ENCODE peak calls at places on chromosomes 3 and 15, in eight cellular contexts. G is GM12865; T is brain microvascular endothelial cell; L is CD8-positive, alpha-beta T cell; P is fibroblast of the aortic adventitia; A is lower leg skin; H is adipocyte; O is cardiac muscle cell. M is an unnamed sample.
A peak's percentile ranks its signal among the peaks of the same experiment; 100 is the strongest.

GRCh38 chr3:24012589-24013257 is 67.6 kb downstream of the NR1D2 start:
- DNase-seq in G (peak; percentile 26), T (no peak), L (no peak), P (no peak), A (no peak), H (no peak), O (no peak), M (no peak)

GRCh38 chr3:196970547-196971093 is 2.0 kb upstream of the PIGZ start:
- DNase-seq in G (no peak), T (no peak), L (no peak), P (no peak), A (no peak), H (no peak), O (no peak), M (no peak)

GRCh38 chr15:65981837-65982696 is 112.8 kb downstream of the RAB11A start:
- DNase-seq in G (peak; percentile 41), T (no peak), L (peak; percentile 70), P (no peak), A (no peak), H (no peak), O (peak; percentile 65), M (no peak)

GRCh38 chr3:127275287-127275781 is 12.5 kb downstream of the PRR20G start:
- DNase-seq in G (no peak), T (no peak), L (no peak), P (peak; percentile 47), A (no peak), H (peak; percentile 48), O (no peak), M (peak; percentile 81)

GRCh38 chr3:152235709-152236298 is 32.9 kb upstream of the MBNL1 start:
- DNase-seq in G (no peak), T (peak; percentile 35), L (no peak), P (peak; percentile 63), A (no peak), H (peak; percentile 39), O (no peak), M (peak; percentile 57)

GRCh38 chr3:174855002-174855401 is 4.1 kb upstream of the NAALADL2 start:
- DNase-seq in G (no peak), T (no peak), L (no peak), P (no peak), A (no peak), H (no peak), O (no peak), M (no peak)

GRCh38 chr3:108450444-108450843 is 60.0 kb downstream of the MYH15 start:
- DNase-seq in G (no peak), T (no peak), L (no peak), P (no peak), A (no peak), H (no peak), O (no peak), M (no peak)

GRCh38 chr3:124984754-124985153 is 50.2 kb upstream of the MUC13 start:
- DNase-seq in G (no peak), T (no peak), L (no peak), P (no peak), A (no peak), H (no peak), O (no peak), M (no peak)

GRCh38 chr3:52181543-52181942 is 16.4 kb upstream of the ALAS1 start:
- DNase-seq in G (no peak), T (no peak), L (no peak), P (peak; percentile 72), A (no peak), H (peak; percentile 53), O (no peak), M (peak; percentile 65)

GRCh38 chr15:74129411-74130088 is 836 bp upstream of the ISLR2 start:
- DNase-seq in G (no peak), T (no peak), L (no peak), P (no peak), A (no peak), H (peak; percentile 43), O (no peak), M (no peak)
- H3K4me3 ChIP-seq in G (no peak overlapping the region), T (peak overlapping the region; percentile 5), L (no peak overlapping the region), P (peak overlapping the region; percentile 41), A (no peak overlapping the region), H (peak overlapping the region; percentile 50), O (no peak overlapping the region), M (peak overlapping the region; percentile 12)

DNA sequence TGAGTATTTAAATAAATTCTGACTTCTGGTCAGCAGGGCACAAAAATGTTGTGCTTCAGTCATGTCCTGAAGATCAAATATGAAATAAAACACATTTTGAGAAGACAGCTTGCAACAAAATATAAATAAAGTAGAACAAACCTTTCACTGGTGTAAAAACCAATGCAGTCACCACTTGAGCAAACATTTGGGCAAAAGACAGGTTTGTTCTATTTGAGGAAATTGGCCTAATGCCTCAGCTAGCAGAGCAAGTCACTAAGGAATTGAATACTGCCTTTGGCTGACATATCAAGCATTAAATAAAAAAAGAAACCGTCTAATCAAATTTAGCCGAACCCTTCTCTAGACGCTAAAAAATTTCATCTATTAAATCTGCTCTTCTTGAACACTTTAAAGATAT is 475.4 kb upstream of the CNTN3 start:
- DNase-seq in G (no peak), T (no peak), L (no peak), P (no peak), A (no peak), H (no peak), O (no peak), M (no peak)
- H3K4me3 ChIP-seq in G (no peak overlapping the region), T (no peak overlapping the region), L (no peak overlapping the region), P (no peak overlapping the region), A (no peak overlapping the region), H (no peak overlapping the region), O (no peak overlapping the region), M (no peak overlapping the region)

GRCh38 chr3:8767667-8768363 is 1.6 kb downstream of the OXTR start:
- DNase-seq in G (peak; percentile 83), T (no peak), L (no peak), P (no peak), A (no peak), H (peak; percentile 46), O (peak; percentile 42), M (no peak)

GRCh38 chr3:8766148-8766547 is 3.3 kb downstream of the OXTR start:
- DNase-seq in G (no peak), T (no peak), L (no peak), P (no peak), A (no peak), H (no peak), O (no peak), M (no peak)

GRCh38 chr3:8767181-8767666 is 2.2 kb downstream of the OXTR start:
- DNase-seq in G (no peak), T (no peak), L (no peak), P (no peak), A (no peak), H (no peak), O (no peak), M (no peak)

GRCh38 chr3:8769088-8769822 is at the start of gene OXTR:
- DNase-seq in G (peak; percentile 82), T (peak; percentile 79), L (peak; percentile 29), P (peak; percentile 79), A (no peak), H (peak; percentile 93), O (peak; percentile 87), M (peak; percentile 88)

DNA sequence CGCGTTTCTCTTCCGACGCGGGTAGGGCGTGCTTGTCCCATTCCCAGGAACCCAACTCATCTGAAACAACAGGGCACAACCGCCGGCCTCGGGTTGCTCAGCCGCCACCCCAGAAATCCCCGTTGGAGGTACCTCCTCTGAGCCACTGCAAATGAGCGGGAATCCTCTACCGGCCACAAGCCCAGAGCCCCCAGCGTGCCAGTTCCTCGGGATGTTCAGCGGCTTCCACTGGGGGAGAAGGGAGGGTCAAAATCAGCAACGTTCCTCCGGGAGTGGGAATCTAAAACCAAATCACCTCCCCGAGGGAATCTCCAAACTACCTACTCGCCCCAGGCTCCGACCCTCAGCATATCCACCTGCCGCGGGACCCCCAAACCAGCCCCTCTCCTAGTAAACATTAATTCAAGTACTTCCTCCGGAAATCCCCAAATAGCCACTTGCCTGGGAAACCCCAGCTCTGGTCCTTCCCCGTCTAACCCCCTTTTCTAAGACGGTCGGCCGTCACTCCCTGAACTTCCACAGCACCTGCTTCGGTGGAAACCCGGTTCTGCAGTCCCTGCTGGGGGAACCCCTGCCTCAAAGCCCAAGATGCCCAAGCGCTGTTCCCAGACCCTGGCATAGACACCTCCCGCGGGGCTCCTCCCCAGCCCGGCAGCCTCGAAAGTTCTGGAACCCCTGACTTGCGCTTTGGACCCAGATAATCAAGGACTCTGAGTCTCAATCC is 887 bp downstream of the OXTR start:
- DNase-seq in G (peak; percentile 80), T (no peak), L (no peak), P (no peak), A (no peak), H (peak; percentile 38), O (no peak), M (no peak)
- H3K4me3 ChIP-seq in G (peak overlapping the region; percentile 61), T (peak overlapping the region; percentile 60), L (no peak overlapping the region), P (peak overlapping the region; percentile 72), A (no peak overlapping the region), H (peak overlapping the region; percentile 81), O (peak overlapping the region; percentile 29), M (peak overlapping the region; percentile 89)

DNA sequence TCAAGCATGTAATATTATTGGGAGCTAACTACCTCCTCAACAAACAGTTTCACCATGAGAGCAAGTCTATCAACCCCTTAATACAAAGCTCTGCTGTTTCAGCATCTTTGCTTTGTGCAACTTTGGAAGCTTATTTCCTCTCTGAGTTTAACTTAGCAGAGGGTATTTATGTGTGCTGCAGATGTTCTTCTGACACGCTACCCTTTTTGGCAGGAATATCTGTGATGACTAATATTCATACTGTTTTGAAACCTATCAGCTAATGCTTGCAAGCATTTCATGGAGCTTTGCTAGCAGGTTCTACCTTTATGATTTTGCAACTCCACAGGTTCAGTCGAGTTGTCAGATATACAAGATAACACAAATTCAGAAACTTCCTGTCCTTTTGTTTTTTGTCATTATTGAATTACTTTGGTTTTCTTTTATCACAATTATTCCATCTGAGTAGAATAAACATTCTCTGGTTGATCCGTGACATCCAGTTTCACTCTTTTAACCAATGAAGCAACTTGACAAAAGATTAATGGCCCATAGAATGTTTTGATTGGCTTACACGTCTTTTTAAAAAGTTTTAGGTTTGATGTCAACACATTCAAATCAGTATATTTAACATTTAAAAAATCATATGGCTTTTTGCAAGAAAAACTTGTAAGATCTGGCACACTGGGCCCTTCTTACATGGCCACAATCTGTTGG is 1.7 kb upstream of the SLC9A9 start:
- DNase-seq in G (peak; percentile 68), T (peak; percentile 62), L (no peak), P (peak; percentile 95), A (peak; percentile 33), H (peak; percentile 93), O (no peak), M (peak; percentile 91)
- H3K4me3 ChIP-seq in G (no peak overlapping the region), T (no peak overlapping the region), L (no peak overlapping the region), P (no peak overlapping the region), A (no peak overlapping the region), H (peak overlapping the region; percentile 60), O (no peak overlapping the region), M (no peak overlapping the region)

DNA sequence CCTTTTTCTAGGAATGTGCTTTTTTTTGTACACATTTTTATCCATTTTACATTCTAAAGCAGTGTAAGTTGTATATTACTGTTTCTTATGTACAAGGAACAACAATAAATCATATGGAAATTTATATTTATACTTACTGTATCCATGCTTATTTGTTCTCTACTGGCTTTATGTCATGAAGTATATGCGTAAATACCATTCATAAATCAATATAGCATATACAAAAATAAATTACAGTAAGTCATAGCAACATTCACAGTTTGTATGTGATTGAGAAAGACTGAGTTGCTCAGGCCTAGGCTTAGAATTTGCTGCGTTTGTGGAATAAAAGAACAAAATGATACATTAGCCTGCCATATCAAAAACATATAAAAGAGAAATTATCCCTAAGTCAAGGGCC is 16.5 kb downstream of the THBS1 start:
- DNase-seq in G (no peak), T (no peak), L (no peak), P (no peak), A (no peak), H (no peak), O (no peak), M (no peak)
- H3K4me3 ChIP-seq in G (no peak overlapping the region), T (no peak overlapping the region), L (no peak overlapping the region), P (no peak overlapping the region), A (no peak overlapping the region), H (no peak overlapping the region), O (no peak overlapping the region), M (no peak overlapping the region)